ENCODE peak calls at places on chromosomes 6 and 20, in four cellular contexts. W, F, I and X are unnamed samples.

GRCh38 chr6:166722779-166723178 is 95.7 kb upstream of the RPS6KA2 start:
- DNase-seq in I (no peak), W (no peak), F (no peak), X (peak)

GRCh38 chr6:139124887-139125672 is 9.8 kb upstream of the HECA start:
- DNase-seq in W (peak), I (peak), F (peak), X (no peak)

GRCh38 chr20:33337119-33337518 is 54.1 kb downstream of the BPIFB1 start:
- DNase-seq in I (no peak), W (no peak), F (no peak), X (no peak)

GRCh38 chr6:100307561-100307960 is 157.2 kb downstream of the SIM1 start:
- DNase-seq in W (no peak), F (no peak), I (no peak), X (no peak)

GRCh38 chr20:25039697-25040437 is 18.1 kb downstream of the ACSS1 start:
- DNase-seq in F (peak), W (peak), I (peak), X (peak)

GRCh38 chr20:50188287-50188688 is 2.3 kb upstream of the CEBPB start:
- DNase-seq in F (no peak), W (no peak), I (no peak), X (no peak)

GRCh38 chr6:47413752-47414516 is 63.7 kb upstream of the CD2AP start:
- DNase-seq in I (peak), W (peak), F (peak), X (no peak)

GRCh38 chr6:169986848-169987498 is 235.6 kb downstream of the ERMARD start:
- DNase-seq in F (no peak), W (no peak), I (no peak), X (no peak)

GRCh38 chr6:26493258-26493657 is 6.8 kb upstream of the BTN1A1 start:
- DNase-seq in F (no peak), I (peak), W (peak), X (no peak)

GRCh38 chr6:104884867-104885517 is 25.3 kb upstream of the HACE1 start:
- DNase-seq in F (no peak), W (peak), I (no peak), X (no peak)

GRCh38 chr6:50990750-50991446 is 172.2 kb downstream of the TFAP2B start:
- DNase-seq in I (peak), W (peak), F (peak), X (no peak)

GRCh38 chr6:157679605-157680580 is 143.2 kb upstream of the SNX9 start:
- DNase-seq in I (no peak), F (no peak), W (no peak), X (no peak)

GRCh38 chr6:7697820-7698623 is 27.9 kb upstream of the BMP6 start:
- DNase-seq in I (peak), F (peak), W (peak), X (no peak)

GRCh38 chr6:33696538-33697518 is 14.7 kb downstream of the UQCC2 start:
- DNase-seq in F (peak), I (peak), W (peak), X (no peak)

GRCh38 chr6:106513813-106514212 is 115.5 kb downstream of the RTN4IP1 start:
- DNase-seq in I (peak), W (no peak), F (peak), X (no peak)

GRCh38 chr6:45922728-45923351 is 92.8 kb downstream of the CLIC5 start:
- DNase-seq in F (peak), W (peak), I (peak), X (no peak)

GRCh38 chr20:5191829-5192569 is 65.2 kb downstream of the CDS2 start:
- DNase-seq in W (peak), I (peak), F (peak), X (no peak)

GRCh38 chr6:168886306-168886854 is 367.3 kb downstream of the THBS2 start:
- DNase-seq in I (no peak), W (no peak), F (no peak), X (no peak)

GRCh38 chr6:47042238-47042843 is at the start of gene ADGRF1:
- DNase-seq in I (no peak), F (no peak), W (peak), X (no peak)

GRCh38 chr6:125670586-125670985 is 78.8 kb upstream of the HEY2 start:
- DNase-seq in W (no peak), F (peak), I (no peak), X (no peak)

GRCh38 chr6:70119218-70119835 is 183.6 kb downstream of the COL9A1 start:
- DNase-seq in F (no peak), W (no peak), I (no peak), X (no peak)

GRCh38 chr6:31829633-31830492 is 2.3 kb downstream of the HSPA1B start:
- DNase-seq in F (peak), I (peak), W (no peak), X (no peak)

GRCh38 chr6:158290659-158291058 is 21.6 kb upstream of the TULP4 start:
- DNase-seq in F (no peak), I (no peak), W (no peak), X (no peak)

GRCh38 chr6:71608646-71609045 is 277.7 kb upstream of the RIMS1 start:
- DNase-seq in F (no peak), I (no peak), W (peak), X (no peak)

GRCh38 chr6:166598441-166599138 is 12.1 kb upstream of the RAMACL start:
- DNase-seq in W (peak), F (peak), I (peak), X (no peak)

GRCh38 chr6:40988634-40989033 is 50.4 kb downstream of the UNC5CL start:
- DNase-seq in F (no peak), W (no peak), I (no peak), X (no peak)

DNA sequence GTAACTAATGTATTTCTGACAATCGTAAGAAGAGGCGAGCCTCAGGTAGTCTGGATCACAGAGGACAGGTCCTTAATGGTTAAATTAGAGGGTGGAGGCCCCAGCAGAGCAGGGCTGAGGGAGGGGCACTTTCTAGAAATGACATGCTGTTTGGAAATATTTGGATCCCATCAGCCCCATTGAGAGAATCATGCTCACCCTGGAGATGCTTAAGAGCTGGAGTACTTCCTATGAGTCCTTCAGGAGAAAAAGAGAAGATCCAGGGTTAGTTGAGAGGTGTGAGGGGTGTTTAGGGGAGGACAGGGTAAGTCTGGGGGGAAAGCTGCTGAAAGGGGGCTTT is 123.0 kb downstream of the TCP11 start:
- DNase-seq in I (no peak), F (no peak), W (no peak), X (no peak)
- H3K4me3 ChIP-seq in I (no peak), F (no peak), W (no peak), X (peak)

GRCh38 chr6:107547061-107547840 is 57.3 kb downstream of the SOBP start:
- DNase-seq in I (no peak), W (no peak), F (no peak), X (no peak)
- TF ChIP-seq CTCF in I (no peak), W (no peak), F (no peak), X (no peak)

GRCh38 chr6:128112494-128112893 is 211.6 kb upstream of the THEMIS start:
- DNase-seq in W (no peak), I (peak), F (peak), X (no peak)
- H3K4me3 ChIP-seq in W (peak), I (peak), F (no peak), X (peak)

DNA sequence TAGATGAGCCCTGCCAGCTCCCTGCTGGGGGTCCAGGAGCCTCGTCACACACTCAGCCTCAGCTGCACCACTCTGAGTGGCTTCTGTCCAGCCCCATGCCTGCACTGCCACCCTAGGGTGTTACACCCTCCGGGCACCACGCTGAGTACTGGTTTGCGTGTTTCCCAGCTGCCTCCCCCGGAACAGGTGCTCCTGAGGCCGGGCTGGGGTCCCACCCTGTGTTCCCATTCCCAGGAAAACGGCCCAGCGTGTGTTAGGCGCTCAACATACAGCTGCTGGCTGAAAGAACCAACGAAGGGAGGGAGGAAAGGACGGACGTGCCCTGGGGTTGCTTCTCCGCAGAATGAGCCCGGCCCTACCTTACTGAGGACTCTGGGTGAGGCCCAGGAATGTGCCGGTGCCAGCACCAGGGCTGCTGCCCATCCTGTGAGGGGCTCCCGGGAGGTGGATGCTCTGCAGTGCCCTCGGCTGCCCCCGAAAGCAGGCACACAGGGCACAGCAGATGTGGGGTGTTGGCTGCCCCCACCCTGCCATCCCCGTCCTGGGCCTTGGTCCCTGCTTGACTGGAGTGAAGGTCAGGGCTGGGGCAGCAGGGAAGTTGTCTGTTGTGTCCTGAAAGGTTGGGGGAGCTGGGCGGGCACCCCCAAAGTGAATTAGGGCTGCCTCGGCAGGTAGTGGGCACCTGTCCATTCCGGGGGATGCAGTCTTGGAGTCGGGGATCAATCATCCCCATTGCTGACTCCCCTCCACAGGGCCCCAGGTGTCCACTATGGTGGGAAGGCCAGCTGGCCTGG is 16.3 kb downstream of the LAMA5 start:
- DNase-seq in I (no peak), W (no peak), F (no peak), X (no peak)
- TF ChIP-seq CTCF in I (no peak), W (no peak), F (no peak), X (no peak)

GRCh38 chr20:46629341-46629740 is 21.9 kb downstream of the SLC13A3 start:
- DNase-seq in W (no peak), I (no peak), F (no peak), X (no peak)

GRCh38 chr20:46631212-46631869 is 19.9 kb downstream of the SLC13A3 start:
- DNase-seq in I (no peak), F (no peak), W (no peak), X (no peak)

GRCh38 chr20:46634528-46634927 is 16.7 kb downstream of the SLC13A3 start:
- DNase-seq in W (no peak), F (no peak), I (no peak), X (no peak)

GRCh38 chr20:46630336-46630735 is 20.9 kb downstream of the SLC13A3 start:
- DNase-seq in F (no peak), I (no peak), W (no peak), X (no peak)

DNA sequence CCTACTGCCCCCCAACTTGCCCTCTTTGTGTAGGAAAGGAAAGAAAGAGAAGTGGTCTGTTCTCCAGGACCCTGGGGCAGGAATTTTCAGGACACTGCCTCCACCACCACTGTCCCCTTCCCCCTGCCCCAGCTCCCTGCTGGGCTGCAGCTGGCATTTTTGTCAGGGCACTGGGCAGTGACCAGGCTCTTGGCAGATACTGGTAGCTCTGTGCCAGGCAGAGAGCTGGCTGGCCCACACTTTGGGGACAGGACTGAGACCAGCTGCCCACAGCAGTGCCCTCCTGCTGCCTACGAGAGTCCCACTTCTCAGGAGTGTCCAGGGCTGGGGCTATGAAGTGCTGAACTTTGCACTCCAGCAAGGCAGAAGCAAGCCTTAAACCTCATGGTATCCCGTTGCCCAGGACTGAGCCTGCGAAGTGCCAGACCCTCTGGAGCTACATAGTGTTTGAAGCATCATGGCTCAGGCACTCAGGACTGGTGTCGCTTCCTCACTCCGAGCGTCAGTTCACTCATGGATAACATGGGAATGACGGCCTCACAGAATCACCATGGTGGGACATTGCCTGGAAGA is 19.3 kb downstream of the SLC13A3 start:
- DNase-seq in F (no peak), I (no peak), W (no peak), X (no peak)
- H3K4me3 ChIP-seq in F (no peak), I (no peak), W (no peak), X (no peak)